ENCODE peak calls at places on chromosomes 3 and 15, in five cellular contexts. O is B cell, E is left ventricle myocardium superior, Q is nephron progenitor cell, S is NCI-H510A treated with DMSO at 0.1 percent for 48 hours. N is an unnamed sample.

GRCh38 chr15:41429003-41429890 is 12.4 kb downstream of the RTF1 start:
- DNase-seq in O (no peak), S (no peak), Q (no peak), E (no peak), N (peak)

GRCh38 chr3:134677196-134677986 is 26.6 kb upstream of the KY start:
- DNase-seq in S (no peak), E (peak), Q (peak), O (no peak), N (no peak)

GRCh38 chr3:61668317-61668864 is 107.0 kb downstream of the PTPRG start:
- DNase-seq in E (no peak), S (no peak), O (no peak), Q (no peak), N (no peak)

GRCh38 chr3:46987485-46988401 is 8.3 kb downstream of the NBEAL2 start:
- DNase-seq in Q (no peak), S (no peak), O (peak), E (peak), N (peak)

GRCh38 chr3:196604548-196604947 is 34.9 kb upstream of the NRROS start:
- DNase-seq in S (peak), E (no peak), Q (no peak), O (peak), N (no peak)

GRCh38 chr3:98680723-98681122 is 82.4 kb upstream of the ST3GAL6 start:
- DNase-seq in O (no peak), S (no peak), Q (no peak), E (no peak), N (no peak)

GRCh38 chr3:49110780-49111179 is 6.2 kb upstream of the QARS1 start:
- DNase-seq in S (no peak), Q (no peak), E (no peak), O (no peak), N (no peak)

GRCh38 chr15:63481105-63481810 is 23.1 kb upstream of the USP3 start:
- DNase-seq in S (no peak), O (no peak), E (no peak), Q (no peak), N (no peak)

GRCh38 chr15:70956196-70956595 is 63.6 kb downstream of the LRRC49 start:
- DNase-seq in S (no peak), Q (no peak), E (no peak), O (no peak), N (no peak)

GRCh38 chr3:186451371-186451770 is 89.3 kb upstream of the DGKG start:
- DNase-seq in Q (no peak), E (no peak), O (no peak), S (no peak), N (no peak)

GRCh38 chr3:73729969-73730440 is 105.3 kb upstream of the PDZRN3 start:
- DNase-seq in O (no peak), S (no peak), E (peak), Q (peak), N (no peak)

GRCh38 chr3:142259359-142259758 is 34.0 kb upstream of the GK5 start:
- DNase-seq in E (no peak), Q (no peak), O (no peak), S (no peak), N (no peak)

GRCh38 chr3:10707089-10707983 is 108.7 kb upstream of the SLC6A11 start:
- DNase-seq in Q (peak), O (peak), S (no peak), E (no peak), N (no peak)

GRCh38 chr3:49840371-49840770 is 16.0 kb downstream of the TRAIP start:
- DNase-seq in Q (no peak), S (no peak), E (no peak), O (no peak), N (no peak)

GRCh38 chr3:129162729-129163579 is 2.1 kb upstream of the ISY1 start:
- DNase-seq in E (no peak), S (no peak), O (no peak), Q (peak), N (no peak)

GRCh38 chr3:8713901-8714759 is 19.5 kb upstream of the CAV3 start:
- DNase-seq in Q (peak), O (peak), S (peak), E (no peak), N (no peak)

GRCh38 chr3:78154521-78155186 is 1114.8 kb downstream of the ROBO2 start:
- DNase-seq in O (no peak), Q (no peak), E (no peak), S (no peak), N (no peak)

GRCh38 chr15:83352124-83352523 is 67.7 kb upstream of the BNC1 start:
- DNase-seq in Q (no peak), O (no peak), E (no peak), S (no peak), N (no peak)

GRCh38 chr3:22907796-22908195 is 295.3 kb upstream of the UBE2E2 start:
- DNase-seq in O (no peak), Q (no peak), S (no peak), E (no peak), N (no peak)

GRCh38 chr3:146218880-146219866 is 31.7 kb downstream of the PLSCR4 start:
- DNase-seq in E (peak), Q (peak), S (peak), O (peak), N (peak)

GRCh38 chr3:100106531-100107155 is 7.7 kb downstream of the FILIP1L start:
- DNase-seq in S (no peak), Q (no peak), O (no peak), E (no peak), N (no peak)

GRCh38 chr3:123960791-123961507 is at the start of gene CCDC14:
- DNase-seq in Q (peak), E (peak), O (peak), S (peak), N (peak)